ENCODE peak calls at places on chromosomes 3 and 15, in seven cellular contexts. S is Peyer's patch, E is body of pancreas, N is transverse colon, W is tibial nerve, L is right lobe of liver, P is sigmoid colon. Q is an unnamed sample.

GRCh38 chr3:125401402-125401801 is 26.3 kb upstream of the ZNF148 start:
- DNase-seq in S (no peak), E (no peak), N (no peak), W (no peak), L (no peak), P (no peak), Q (no peak)

GRCh38 chr3:67551366-67552016 is 102.9 kb downstream of the SUCLG2 start:
- DNase-seq in S (no peak), E (no peak), N (no peak), W (no peak), L (no peak), P (no peak), Q (no peak)

GRCh38 chr3:184229424-184230080 is at the start of gene VWA5B2:
- DNase-seq in S (peak; percentile 80), E (peak; percentile 83), N (peak; percentile 65), W (no peak), L (no peak), P (no peak), Q (peak; percentile 83)

GRCh38 chr3:45690331-45691035 is 1.3 kb downstream of the SACM1L start:
- DNase-seq in S (no peak), E (no peak), N (no peak), W (no peak), L (no peak), P (no peak), Q (no peak)

GRCh38 chr15:99683000-99683670 is 50.1 kb downstream of the LYSMD4 start:
- DNase-seq in S (no peak), E (no peak), N (no peak), W (no peak), L (no peak), P (no peak), Q (no peak)

GRCh38 chr3:139441656-139442055 is 34.7 kb downstream of the RBP2 start:
- DNase-seq in S (no peak), E (no peak), N (no peak), W (no peak), L (no peak), P (no peak), Q (no peak)

GRCh38 chr15:31216210-31216911 is 110.3 kb upstream of the KLF13 start:
- DNase-seq in S (peak; percentile 96), E (peak; percentile 71), N (peak; percentile 96), W (peak; percentile 89), L (peak; percentile 96), P (peak; percentile 95), Q (peak; percentile 88)

GRCh38 chr3:96331341-96331740 is 483.1 kb upstream of the EPHA6 start:
- DNase-seq in S (no peak), E (no peak), N (no peak), W (no peak), L (no peak), P (no peak), Q (no peak)

DNA sequence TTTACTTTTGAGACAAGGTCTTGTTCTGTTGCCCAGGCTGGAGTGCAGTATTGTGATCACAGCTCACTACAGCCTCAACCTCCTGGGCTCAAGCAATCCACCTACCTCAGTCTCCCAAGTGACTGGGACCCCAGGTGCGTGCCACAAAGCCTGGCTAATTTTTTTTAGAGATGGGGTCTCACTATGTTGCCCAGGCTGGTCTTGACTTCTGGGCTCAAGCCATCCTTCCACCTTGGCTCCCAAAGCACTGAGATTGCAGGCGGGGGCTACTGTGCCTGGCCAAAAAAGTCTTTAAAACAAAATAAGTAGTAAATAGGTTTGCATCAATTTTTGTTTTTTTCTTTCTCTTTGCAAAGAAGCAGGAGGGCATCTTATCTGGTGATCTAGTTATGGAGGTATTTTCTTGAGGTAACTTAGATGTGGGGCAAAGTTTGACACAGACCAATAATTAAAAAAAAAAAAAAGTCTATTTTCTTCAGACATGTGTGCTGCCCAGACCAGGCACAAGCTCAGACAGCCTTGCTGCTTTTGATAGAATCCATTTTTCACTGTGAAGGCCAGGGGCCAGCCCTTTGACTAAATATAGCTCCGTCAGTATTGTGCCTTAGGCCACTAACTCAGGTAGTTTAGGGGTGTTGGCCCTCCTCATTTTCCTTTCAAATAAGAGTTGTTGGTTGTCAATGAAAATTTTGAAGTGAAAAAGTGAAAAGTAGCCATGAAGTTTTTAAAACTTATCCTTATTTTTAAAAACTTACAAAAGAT is 2.5 kb downstream of the ARL6IP5 start:
- DNase-seq in S (no peak), E (no peak), N (no peak), W (no peak), L (no peak), P (no peak), Q (no peak)
- H3K4me1 ChIP-seq in S (peaks cover 50% of the 10 kb centered on the region), E (peaks cover 85% of the 10 kb centered on the region), N (peaks cover 60% of the 10 kb centered on the region), W (peaks cover 86% of the 10 kb centered on the region), L (peaks cover 43% of the 10 kb centered on the region), P (peaks cover 2% of the 10 kb centered on the region), Q (peaks cover 79% of the 10 kb centered on the region)

GRCh38 chr3:116000315-116000714 is 377.0 kb downstream of the GAP43 start:
- DNase-seq in S (no peak), E (peak; percentile 6), N (no peak), W (no peak), L (no peak), P (peak; percentile 62), Q (no peak)

GRCh38 chr3:116001063-116001765 is 377.9 kb downstream of the GAP43 start:
- DNase-seq in S (no peak), E (no peak), N (no peak), W (no peak), L (no peak), P (no peak), Q (no peak)

GRCh38 chr3:115999598-115999997 is 376.3 kb downstream of the GAP43 start:
- DNase-seq in S (no peak), E (peak; percentile 5), N (no peak), W (no peak), L (no peak), P (no peak), Q (no peak)

GRCh38 chr3:115999001-115999400 is 375.7 kb downstream of the GAP43 start:
- DNase-seq in S (no peak), E (no peak), N (no peak), W (no peak), L (no peak), P (no peak), Q (no peak)

GRCh38 chr3:115996420-115997108 is 373.3 kb downstream of the GAP43 start:
- DNase-seq in S (no peak), E (no peak), N (no peak), W (no peak), L (no peak), P (no peak), Q (no peak)
- H3K27me3 ChIP-seq in S (no peaks in the 10 kb centered on the region), E (no peaks in the 10 kb centered on the region), N (no peaks in the 10 kb centered on the region), W (no peaks in the 10 kb centered on the region), L (no peaks in the 10 kb centered on the region), P (no peaks in the 10 kb centered on the region), Q (no peaks in the 10 kb centered on the region)

GRCh38 chr3:191441687-191442086 is 19.3 kb upstream of the PYDC2 start:
- DNase-seq in S (no peak), E (no peak), N (no peak), W (no peak), L (no peak), P (no peak), Q (no peak)
- TF ChIP-seq POLR2A in S (no peak), E (no peak), N (no peak), W (no peak), L (no peak), P (no peak), Q (no peak)

GRCh38 chr3:53164911-53165310 is 3.9 kb downstream of the PRKCD start:
- DNase-seq in S (no peak), E (no peak), N (no peak), W (no peak), L (no peak), P (no peak), Q (no peak)
- H3K4me1 ChIP-seq in S (peaks cover 33% of the 10 kb centered on the region), E (peaks cover 55% of the 10 kb centered on the region), N (peaks cover 21% of the 10 kb centered on the region), W (peaks cover 78% of the 10 kb centered on the region), L (peaks cover 6% of the 10 kb centered on the region), P (no peaks in the 10 kb centered on the region), Q (peaks cover 10% of the 10 kb centered on the region)

DNA sequence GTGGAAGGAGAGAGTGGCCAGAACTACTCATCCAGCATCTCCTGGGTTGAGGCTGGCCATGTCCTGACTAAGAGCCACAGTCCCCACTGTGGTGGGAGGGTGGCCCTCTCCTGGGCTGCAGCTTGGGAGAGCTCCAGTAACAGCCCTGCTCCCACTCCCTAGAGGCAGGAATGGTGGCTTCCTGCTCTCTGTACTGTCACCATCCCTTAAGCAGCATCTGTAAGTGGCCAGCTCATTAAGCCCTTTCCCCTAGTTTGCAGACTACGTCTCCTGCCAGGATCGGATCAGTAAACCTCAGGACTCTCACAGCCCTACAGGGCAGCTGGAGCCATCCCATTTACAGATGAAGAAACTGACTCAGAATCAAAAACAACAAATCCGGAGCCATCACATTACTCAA is 30.5 kb downstream of the DNAJB8 start:
- DNase-seq in S (no peak), E (no peak), N (no peak), W (no peak), L (no peak), P (no peak), Q (no peak)
- H3K27me3 ChIP-seq in S (no peaks in the 10 kb centered on the region), E (no peaks in the 10 kb centered on the region), N (peaks cover 54% of the 10 kb centered on the region), W (no peaks in the 10 kb centered on the region), L (no peaks in the 10 kb centered on the region), P (peaks cover 13% of the 10 kb centered on the region), Q (peaks cover 30% of the 10 kb centered on the region)

DNA sequence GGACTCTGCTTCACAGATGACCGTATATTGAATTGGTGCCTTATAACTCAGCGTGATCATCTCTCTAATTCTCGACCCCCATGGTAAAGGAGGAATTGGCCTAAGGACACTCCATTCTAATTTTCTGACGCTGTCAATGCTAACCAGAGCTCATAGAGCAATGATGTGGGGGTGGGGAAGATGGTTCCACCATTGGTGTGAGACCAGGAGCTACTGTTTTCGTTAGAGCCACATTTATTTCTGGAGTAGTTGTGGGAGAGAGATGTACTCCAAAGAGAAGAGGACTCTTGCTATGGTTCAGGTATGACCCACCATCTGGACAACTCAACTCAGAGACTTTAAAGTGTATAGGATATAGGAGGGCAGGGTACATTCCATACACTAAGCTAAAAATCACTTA is 16.3 kb downstream of the ZBTB38 start:
- DNase-seq in S (no peak), E (no peak), N (no peak), W (no peak), L (no peak), P (no peak), Q (no peak)
- TF ChIP-seq POLR2A in S (no peak), E (no peak), N (no peak), W (no peak), L (no peak), P (no peak), Q (no peak)